ENCODE peak calls at places on chromosomes 7 and 10, in six cellular contexts. U is lower lobe of right lung, O is SJSA1, P is gastrocnemius medialis, V is neuronal stem cell, X is HL-60. Y is an unnamed sample.

GRCh38 chr10:98251399-98251798 is 16.6 kb downstream of the LOXL4 start:
- DNase-seq in O (no peak), V (no peak), X (no peak), P (no peak), U (no peak), Y (peak)

GRCh38 chr7:94067047-94067446 is 62.9 kb upstream of the BET1 start:
- DNase-seq in U (no peak), X (no peak), V (no peak), P (no peak), O (no peak), Y (no peak)

GRCh38 chr7:80882213-80882801 is 36.5 kb downstream of the SEMA3C start:
- DNase-seq in U (no peak), V (no peak), O (no peak), X (no peak), P (no peak), Y (no peak)

GRCh38 chr7:5332579-5332978 is 49.8 kb downstream of the SLC29A4 start:
- DNase-seq in P (no peak), U (no peak), X (no peak), O (no peak), V (no peak), Y (no peak)

GRCh38 chr10:9848981-9849380 is 1168.7 kb upstream of the CELF2 start:
- DNase-seq in V (no peak), U (no peak), O (no peak), P (no peak), X (no peak), Y (no peak)

GRCh38 chr7:1061180-1061579 is 16.8 kb downstream of the GPR146 start:
- DNase-seq in X (no peak), O (no peak), P (no peak), U (no peak), V (no peak), Y (no peak)

GRCh38 chr7:46707973-46708372 is 786.9 kb upstream of the IGFBP3 start:
- DNase-seq in V (no peak), X (no peak), O (no peak), U (no peak), P (no peak), Y (no peak)

GRCh38 chr7:140005754-140006503 is 56.8 kb downstream of the PARP12 start:
- DNase-seq in P (no peak), O (no peak), X (peak), U (no peak), V (peak), Y (no peak)

GRCh38 chr7:153472516-153472915 is 579.7 kb upstream of the DPP6 start:
- DNase-seq in V (no peak), X (no peak), O (no peak), U (no peak), P (no peak), Y (no peak)

GRCh38 chr7:158237672-158238335 is 349.8 kb downstream of the PTPRN2 start:
- DNase-seq in O (no peak), P (no peak), X (no peak), V (no peak), U (no peak), Y (no peak)

GRCh38 chr7:24911213-24911603 is 68.8 kb downstream of the OSBPL3 start:
- DNase-seq in V (no peak), X (no peak), O (no peak), P (no peak), U (no peak), Y (no peak)

GRCh38 chr7:142913051-142913450 is 20.5 kb downstream of the TRPV5 start:
- DNase-seq in X (no peak), O (no peak), V (no peak), U (no peak), P (no peak), Y (no peak)

GRCh38 chr7:115635367-115635766 is 395.2 kb downstream of the TFEC start:
- DNase-seq in U (no peak), V (no peak), P (no peak), O (no peak), X (no peak), Y (no peak)

GRCh38 chr7:4712371-4713182 is 30.5 kb downstream of the FOXK1 start:
- DNase-seq in O (peak), X (peak), P (peak), U (no peak), V (no peak), Y (no peak)

GRCh38 chr10:92181575-92181974 is 109.3 kb downstream of the CPEB3 start:
- DNase-seq in X (no peak), U (no peak), P (no peak), O (peak), V (no peak), Y (no peak)

GRCh38 chr7:101985646-101986199 is 168.3 kb downstream of the CUX1 start:
- DNase-seq in U (no peak), V (no peak), P (no peak), O (no peak), X (no peak), Y (no peak)

GRCh38 chr10:79111427-79111826 is 42.7 kb downstream of the ZMIZ1 start:
- DNase-seq in P (no peak), V (no peak), X (no peak), O (no peak), U (no peak), Y (no peak)

GRCh38 chr7:8491106-8491505 is 57.7 kb downstream of the NXPH1 start:
- DNase-seq in P (no peak), X (no peak), V (no peak), O (no peak), U (no peak), Y (no peak)

GRCh38 chr10:29860159-29860558 is 199.2 kb downstream of the JCAD start:
- DNase-seq in X (no peak), O (peak), P (no peak), U (no peak), V (no peak), Y (no peak)

GRCh38 chr10:90652519-90652918 is 205.3 kb downstream of the HTR7 start:
- DNase-seq in P (no peak), V (no peak), X (no peak), U (no peak), O (no peak), Y (no peak)

GRCh38 chr7:103388469-103389140 is 41.2 kb downstream of the PSMC2 start:
- DNase-seq in O (no peak), P (no peak), X (no peak), U (no peak), V (no peak), Y (no peak)

GRCh38 chr10:21057989-21058388 is 160.9 kb upstream of the NEBL start:
- DNase-seq in X (no peak), O (peak), U (no peak), P (no peak), V (no peak), Y (no peak)

GRCh38 chr7:74253331-74253730 is 868 bp downstream of the RFC2 start:
- DNase-seq in X (no peak), U (no peak), P (no peak), V (no peak), O (no peak), Y (no peak)

GRCh38 chr10:110305767-110306451 is 1.2 kb upstream of the SMNDC1 start:
- DNase-seq in X (peak), P (peak), V (peak), O (peak), U (no peak), Y (peak)

GRCh38 chr7:64634406-64635062 is 31.4 kb upstream of the ZNF107 start:
- DNase-seq in O (no peak), V (no peak), X (no peak), P (no peak), U (no peak), Y (no peak)

GRCh38 chr7:43377196-43377935 is 205.5 kb upstream of the STK17A start:
- DNase-seq in V (no peak), O (no peak), P (no peak), X (no peak), U (no peak), Y (no peak)

GRCh38 chr10:29957887-29958330 is 101.5 kb downstream of the JCAD start:
- DNase-seq in O (peak), P (no peak), V (no peak), U (peak), X (no peak), Y (no peak)

GRCh38 chr10:128211953-128212727 is 85.9 kb upstream of the MKI67 start:
- DNase-seq in X (peak), V (peak), O (peak), P (peak), U (peak), Y (peak)

GRCh38 chr10:15262036-15262713 is 93.7 kb upstream of the NMT2 start:
- DNase-seq in V (no peak), U (no peak), P (no peak), O (no peak), X (no peak), Y (no peak)

GRCh38 chr10:14486777-14487510 is 156.2 kb upstream of the FRMD4A start:
- DNase-seq in P (no peak), V (no peak), O (no peak), U (no peak), X (no peak), Y (no peak)

GRCh38 chr10:84138478-84139125 is 707 bp upstream of the GHITM start:
- DNase-seq in O (no peak), V (no peak), P (no peak), U (peak), X (no peak), Y (no peak)

GRCh38 chr7:2024227-2024918 is 208.4 kb downstream of the MAD1L1 start:
- DNase-seq in V (no peak), O (no peak), U (peak), X (peak), P (no peak), Y (no peak)

GRCh38 chr10:279655-280054 is 144.4 kb downstream of the ZMYND11 start:
- DNase-seq in O (no peak), U (no peak), P (no peak), V (no peak), X (no peak), Y (no peak)

GRCh38 chr10:47179291-47179647 is 120.7 kb upstream of the GDF10 start:
- DNase-seq in V (no peak), P (no peak), O (no peak), U (no peak), X (no peak), Y (no peak)

GRCh38 chr10:47176206-47176902 is 123.6 kb upstream of the GDF10 start:
- DNase-seq in O (no peak), X (no peak), V (no peak), P (no peak), U (no peak), Y (no peak)

GRCh38 chr10:47178537-47179290 is 121.3 kb upstream of the GDF10 start:
- DNase-seq in P (no peak), X (no peak), U (no peak), O (no peak), V (no peak), Y (no peak)

GRCh38 chr10:47175181-47176080 is 124.6 kb upstream of the GDF10 start:
- DNase-seq in X (no peak), O (no peak), V (peak), U (no peak), P (no peak), Y (no peak)

DNA sequence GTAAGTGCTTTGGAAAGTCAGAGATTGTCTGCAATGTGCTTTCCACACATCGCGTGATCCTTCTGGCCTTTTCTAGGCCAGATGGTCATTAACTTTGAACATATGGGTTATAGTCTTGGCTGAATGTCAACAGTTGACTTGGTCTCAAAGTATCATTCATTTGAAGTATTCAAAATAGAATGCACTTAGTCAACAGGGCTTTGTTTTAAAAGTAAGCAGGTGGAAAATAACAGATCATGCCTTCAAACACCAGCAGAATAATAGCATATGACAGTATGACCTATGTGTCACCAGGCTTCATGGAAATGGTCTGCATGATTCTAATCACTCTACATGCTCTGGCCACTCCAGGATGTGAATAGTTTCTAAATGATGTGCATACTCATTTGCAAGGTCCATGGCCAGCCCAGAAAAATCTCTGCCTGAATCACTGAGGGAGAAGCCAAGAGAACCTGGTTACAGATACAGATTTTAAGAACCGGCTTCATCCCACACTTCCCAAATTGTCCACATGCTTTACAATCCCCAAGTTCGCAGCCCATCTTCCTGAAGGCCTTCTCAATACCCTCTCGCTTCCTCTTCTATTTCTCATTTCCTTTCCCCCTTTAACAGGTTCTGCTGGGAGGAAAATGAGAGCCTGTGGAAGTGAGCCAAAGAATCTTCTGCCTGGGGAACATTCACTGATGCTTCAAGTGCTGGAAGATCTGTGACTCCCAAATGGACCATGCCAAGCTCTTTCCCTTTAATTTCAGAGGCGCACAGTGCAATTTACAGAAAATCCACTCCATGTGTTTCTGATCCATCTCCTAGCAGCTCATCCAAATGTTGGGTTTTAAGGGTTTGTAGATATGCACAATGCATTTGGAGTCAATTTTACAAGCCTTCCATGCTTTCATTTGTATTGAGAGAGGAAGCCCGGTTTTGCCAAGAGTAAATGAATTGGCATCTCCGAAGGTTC is 122.8 kb upstream of the GDF10 start:
- DNase-seq in X (no peak), V (no peak), P (no peak), U (no peak), O (no peak), Y (no peak)
- H3K27ac ChIP-seq in X (no peak), V (no peak), P (no peak), U (no peak), O (no peak), Y (no peak)

DNA sequence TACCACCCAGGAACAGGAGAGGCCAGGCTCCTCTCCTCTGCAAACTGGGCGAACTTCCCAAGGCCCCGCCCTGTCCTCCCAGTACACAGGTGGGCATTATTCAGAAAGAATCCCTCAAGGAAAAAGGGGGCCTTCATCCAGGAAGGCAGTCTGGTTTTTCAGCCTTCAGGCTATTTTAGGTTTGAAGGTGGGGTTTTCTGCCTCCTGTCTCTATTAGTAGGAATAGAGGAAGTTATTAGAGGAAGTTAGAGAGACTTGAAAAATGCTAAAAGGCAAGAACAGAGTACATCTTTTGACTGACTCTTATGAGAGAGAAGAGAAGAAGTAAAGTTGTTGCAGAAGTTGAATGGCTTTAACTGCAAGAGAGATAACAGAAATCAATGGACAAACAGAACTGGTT is 250.9 kb upstream of the SORCS1 start:
- DNase-seq in X (no peak), P (no peak), V (no peak), O (no peak), U (no peak), Y (no peak)
- H3K27ac ChIP-seq in X (no peak), P (no peak), V (no peak), O (no peak), U (no peak), Y (no peak)

GRCh38 chr10:12448729-12449391 is 99.5 kb downstream of the CAMK1D start:
- DNase-seq in U (no peak), V (no peak), O (peak), P (no peak), X (peak), Y (no peak)
- H3K27ac ChIP-seq in U (no peak), V (no peak), O (peak), P (no peak), X (no peak), Y (no peak)

GRCh38 chr7:77242068-77242467 is 42.4 kb upstream of the FGL2 start:
- DNase-seq in U (no peak), P (no peak), X (no peak), V (no peak), O (no peak), Y (no peak)
- H3K27ac ChIP-seq in U (no peak), P (no peak), X (peak), V (no peak), O (no peak), Y (no peak)

GRCh38 chr7:105352018-105352612 is 36.6 kb downstream of the SRPK2 start:
- DNase-seq in V (no peak), P (peak), U (peak), X (peak), O (peak), Y (peak)
- H3K27ac ChIP-seq in V (no peak), P (peak), U (peak), X (peak), O (peak), Y (no peak)

Y was measured in caudate nucleus.